ENCODE peak calls at places on chromosomes 11 and 22, in ten cellular contexts. One of them, this sample, is unnamed. For H3K4me1, the result is how much of the 10 kb centered on the place peaks cover.

GRCh38 chr11:115083129-115083823 is 404.9 kb downstream of the NXPE2 start:
- DNase-seq in right atrium auricular region: no peak
- DNase-seq in transverse colon: no peak
- DNase-seq in fibroblast of lung: no peak
- DNase-seq in left lung: no peak
- DNase-seq in ovary: no peak
- DNase-seq in trophoblast cell: no peak
- DNase-seq in K562: no peak
- DNase-seq in pancreas: no peak
- DNase-seq in upper lobe of right lung: no peak
- DNase-seq in this sample: no peak

GRCh38 chr11:35289821-35290220 is 129.5 kb downstream of the SLC1A2 start:
- DNase-seq in K562: no peak
- DNase-seq in pancreas: no peak
- DNase-seq in fibroblast of lung: peak
- DNase-seq in right atrium auricular region: no peak
- DNase-seq in left lung: no peak
- DNase-seq in ovary: no peak
- DNase-seq in trophoblast cell: no peak
- DNase-seq in upper lobe of right lung: no peak
- DNase-seq in transverse colon: no peak
- DNase-seq in this sample: no peak

GRCh38 chr11:6545917-6546605 is 49.0 kb downstream of the DNHD1 start:
- DNase-seq in left lung: no peak
- DNase-seq in upper lobe of right lung: peak
- DNase-seq in K562: no peak
- DNase-seq in pancreas: no peak
- DNase-seq in transverse colon: no peak
- DNase-seq in right atrium auricular region: no peak
- DNase-seq in fibroblast of lung: no peak
- DNase-seq in ovary: no peak
- DNase-seq in trophoblast cell: no peak
- DNase-seq in this sample: no peak

GRCh38 chr22:29030618-29031235 is 30.9 kb downstream of the C22orf31 start:
- DNase-seq in upper lobe of right lung: peak
- DNase-seq in ovary: peak
- DNase-seq in fibroblast of lung: peak
- DNase-seq in right atrium auricular region: peak
- DNase-seq in transverse colon: peak
- DNase-seq in trophoblast cell: no peak
- DNase-seq in left lung: peak
- DNase-seq in pancreas: peak
- DNase-seq in K562: peak
- DNase-seq in this sample: peak

GRCh38 chr11:34604909-34605308 is 16.0 kb upstream of the EHF start:
- DNase-seq in left lung: no peak
- DNase-seq in fibroblast of lung: no peak
- DNase-seq in right atrium auricular region: no peak
- DNase-seq in trophoblast cell: no peak
- DNase-seq in ovary: no peak
- DNase-seq in K562: no peak
- DNase-seq in upper lobe of right lung: no peak
- DNase-seq in transverse colon: no peak
- DNase-seq in pancreas: no peak
- DNase-seq in this sample: no peak

GRCh38 chr11:57219021-57219627 is 17.9 kb downstream of the APLNR start:
- DNase-seq in transverse colon: no peak
- DNase-seq in K562: no peak
- DNase-seq in trophoblast cell: no peak
- DNase-seq in ovary: no peak
- DNase-seq in left lung: no peak
- DNase-seq in right atrium auricular region: peak
- DNase-seq in pancreas: no peak
- DNase-seq in upper lobe of right lung: no peak
- DNase-seq in fibroblast of lung: peak
- DNase-seq in this sample: no peak

GRCh38 chr11:128271401-128271800 is 316.0 kb downstream of the ETS1 start:
- DNase-seq in K562: no peak
- DNase-seq in pancreas: no peak
- DNase-seq in transverse colon: no peak
- DNase-seq in upper lobe of right lung: no peak
- DNase-seq in ovary: no peak
- DNase-seq in right atrium auricular region: no peak
- DNase-seq in trophoblast cell: no peak
- DNase-seq in left lung: no peak
- DNase-seq in fibroblast of lung: no peak
- DNase-seq in this sample: no peak

GRCh38 chr11:30429550-30429949 is 106.6 kb downstream of the ARL14EP start:
- DNase-seq in ovary: no peak
- DNase-seq in pancreas: no peak
- DNase-seq in left lung: no peak
- DNase-seq in upper lobe of right lung: no peak
- DNase-seq in trophoblast cell: no peak
- DNase-seq in transverse colon: no peak
- DNase-seq in right atrium auricular region: no peak
- DNase-seq in fibroblast of lung: no peak
- DNase-seq in K562: no peak
- DNase-seq in this sample: no peak

GRCh38 chr22:39537981-39538380 is 5.4 kb upstream of the RPS19BP1 start:
- DNase-seq in upper lobe of right lung: no peak
- DNase-seq in ovary: no peak
- DNase-seq in pancreas: no peak
- DNase-seq in fibroblast of lung: no peak
- DNase-seq in K562: no peak
- DNase-seq in transverse colon: no peak
- DNase-seq in trophoblast cell: no peak
- DNase-seq in left lung: no peak
- DNase-seq in right atrium auricular region: no peak
- DNase-seq in this sample: no peak

GRCh38 chr22:49749885-49750510 is 77.7 kb downstream of the BRD1 start:
- DNase-seq in transverse colon: no peak
- DNase-seq in left lung: no peak
- DNase-seq in fibroblast of lung: no peak
- DNase-seq in K562: no peak
- DNase-seq in right atrium auricular region: peak
- DNase-seq in trophoblast cell: no peak
- DNase-seq in upper lobe of right lung: peak
- DNase-seq in ovary: no peak
- DNase-seq in pancreas: peak
- DNase-seq in this sample: no peak

GRCh38 chr22:48802576-48802975 is 1025.1 kb downstream of the BRD1 start:
- DNase-seq in transverse colon: no peak
- DNase-seq in upper lobe of right lung: no peak
- DNase-seq in fibroblast of lung: no peak
- DNase-seq in trophoblast cell: no peak
- DNase-seq in pancreas: no peak
- DNase-seq in ovary: no peak
- DNase-seq in left lung: no peak
- DNase-seq in K562: no peak
- DNase-seq in right atrium auricular region: no peak
- DNase-seq in this sample: no peak

DNA sequence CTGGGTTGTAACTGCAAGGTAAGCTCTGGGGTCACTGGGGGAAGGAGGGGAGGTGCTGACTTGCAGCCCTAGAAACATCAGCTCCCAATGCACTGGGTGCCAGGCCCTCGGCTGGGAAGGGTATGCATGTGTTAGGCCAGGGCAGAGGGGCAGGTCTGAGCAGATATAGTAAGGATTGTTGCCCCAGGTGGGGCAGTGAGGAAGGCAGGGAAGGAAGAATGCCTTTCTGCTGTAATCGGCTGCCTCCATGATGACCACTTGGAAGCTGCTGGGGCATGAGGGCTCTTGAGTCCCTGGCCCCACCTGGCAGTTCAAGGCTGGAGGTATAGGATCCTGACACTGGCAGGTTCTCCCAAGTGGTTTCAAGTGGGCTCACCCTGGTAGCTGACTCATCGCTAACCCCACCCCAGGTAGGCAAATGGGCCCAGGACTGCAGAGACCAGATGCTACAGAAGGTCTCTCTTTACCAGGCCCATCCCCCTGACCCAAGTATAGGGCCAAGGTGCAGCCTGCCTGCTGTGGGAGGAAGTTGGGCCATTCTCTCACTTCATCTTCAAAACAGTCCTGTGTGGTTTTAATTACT is 56.7 kb downstream of the TIMP3 start:
- DNase-seq in trophoblast cell: no peak
- DNase-seq in right atrium auricular region: no peak
- DNase-seq in fibroblast of lung: no peak
- DNase-seq in ovary: no peak
- DNase-seq in upper lobe of right lung: no peak
- DNase-seq in left lung: peak
- DNase-seq in K562: no peak
- DNase-seq in pancreas: no peak
- DNase-seq in transverse colon: no peak
- DNase-seq in this sample: no peak
- H3K27ac ChIP-seq in trophoblast cell: no peak
- H3K27ac ChIP-seq in right atrium auricular region: peak
- H3K27ac ChIP-seq in fibroblast of lung: no peak
- H3K27ac ChIP-seq in ovary: no peak
- H3K27ac ChIP-seq in upper lobe of right lung: no peak
- H3K27ac ChIP-seq in left lung: no peak
- H3K27ac ChIP-seq in K562: no peak
- H3K27ac ChIP-seq in pancreas: no peak
- H3K27ac ChIP-seq in transverse colon: no peak
- H3K27ac ChIP-seq in this sample: no peak

GRCh38 chr11:83002047-83002446 is 69.7 kb downstream of the RAB30 start:
- DNase-seq in ovary: no peak
- DNase-seq in pancreas: no peak
- DNase-seq in transverse colon: no peak
- DNase-seq in upper lobe of right lung: no peak
- DNase-seq in fibroblast of lung: no peak
- DNase-seq in right atrium auricular region: no peak
- DNase-seq in left lung: no peak
- DNase-seq in trophoblast cell: no peak
- DNase-seq in K562: no peak
- DNase-seq in this sample: no peak

GRCh38 chr11:83007477-83007876 is 64.2 kb downstream of the RAB30 start:
- DNase-seq in left lung: no peak
- DNase-seq in upper lobe of right lung: no peak
- DNase-seq in trophoblast cell: no peak
- DNase-seq in transverse colon: no peak
- DNase-seq in right atrium auricular region: no peak
- DNase-seq in ovary: no peak
- DNase-seq in fibroblast of lung: no peak
- DNase-seq in pancreas: no peak
- DNase-seq in K562: no peak
- DNase-seq in this sample: no peak

GRCh38 chr11:83006877-83007330 is 64.8 kb downstream of the RAB30 start:
- DNase-seq in pancreas: peak
- DNase-seq in fibroblast of lung: no peak
- DNase-seq in left lung: no peak
- DNase-seq in ovary: no peak
- DNase-seq in transverse colon: no peak
- DNase-seq in K562: no peak
- DNase-seq in right atrium auricular region: no peak
- DNase-seq in upper lobe of right lung: no peak
- DNase-seq in trophoblast cell: no peak
- DNase-seq in this sample: no peak

GRCh38 chr11:83002522-83002921 is 69.2 kb downstream of the RAB30 start:
- DNase-seq in upper lobe of right lung: no peak
- DNase-seq in ovary: no peak
- DNase-seq in trophoblast cell: no peak
- DNase-seq in left lung: no peak
- DNase-seq in right atrium auricular region: no peak
- DNase-seq in fibroblast of lung: no peak
- DNase-seq in pancreas: no peak
- DNase-seq in transverse colon: no peak
- DNase-seq in K562: no peak
- DNase-seq in this sample: no peak

GRCh38 chr11:83004855-83005556 is 66.7 kb downstream of the RAB30 start:
- DNase-seq in left lung: no peak
- DNase-seq in right atrium auricular region: no peak
- DNase-seq in trophoblast cell: no peak
- DNase-seq in transverse colon: no peak
- DNase-seq in K562: no peak
- DNase-seq in upper lobe of right lung: no peak
- DNase-seq in pancreas: no peak
- DNase-seq in ovary: no peak
- DNase-seq in fibroblast of lung: no peak
- DNase-seq in this sample: no peak
- H3K4me1 ChIP-seq in left lung: under half
- H3K4me1 ChIP-seq in right atrium auricular region: half or more
- H3K4me1 ChIP-seq in trophoblast cell: under half
- H3K4me1 ChIP-seq in transverse colon: under half
- H3K4me1 ChIP-seq in K562: under half
- H3K4me1 ChIP-seq in upper lobe of right lung: under half
- H3K4me1 ChIP-seq in pancreas: under half
- H3K4me1 ChIP-seq in ovary: under half
- H3K4me1 ChIP-seq in fibroblast of lung: under half
- H3K4me1 ChIP-seq in this sample: under half

DNA sequence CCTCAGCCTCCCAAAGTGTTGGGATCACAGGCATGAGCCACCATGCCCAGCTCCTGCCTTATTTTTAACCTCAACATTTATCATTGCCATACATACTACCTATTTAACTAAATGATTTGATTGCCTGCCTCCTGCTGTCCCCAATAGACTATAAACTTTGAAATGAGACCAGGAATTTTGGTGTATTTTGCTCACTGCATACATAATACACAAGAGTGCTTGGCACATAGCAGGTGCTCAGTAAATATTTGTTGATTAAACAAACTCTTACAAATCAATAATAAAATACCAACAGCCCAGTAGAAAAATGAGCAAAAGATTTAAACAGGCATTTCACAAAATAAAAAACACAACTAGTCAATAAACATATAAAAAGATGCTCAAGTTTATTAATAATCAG is 49.5 kb upstream of the PHF21A start:
- DNase-seq in left lung: no peak
- DNase-seq in upper lobe of right lung: no peak
- DNase-seq in pancreas: no peak
- DNase-seq in K562: no peak
- DNase-seq in fibroblast of lung: no peak
- DNase-seq in right atrium auricular region: no peak
- DNase-seq in transverse colon: no peak
- DNase-seq in trophoblast cell: no peak
- DNase-seq in ovary: no peak
- DNase-seq in this sample: no peak
- H3K4me3 ChIP-seq in left lung: no peak
- H3K4me3 ChIP-seq in upper lobe of right lung: no peak
- H3K4me3 ChIP-seq in pancreas: no peak
- H3K4me3 ChIP-seq in K562: no peak
- H3K4me3 ChIP-seq in fibroblast of lung: no peak
- H3K4me3 ChIP-seq in right atrium auricular region: no peak
- H3K4me3 ChIP-seq in transverse colon: no peak
- H3K4me3 ChIP-seq in trophoblast cell: no peak
- H3K4me3 ChIP-seq in ovary: no peak
- H3K4me3 ChIP-seq in this sample: no peak

DNA sequence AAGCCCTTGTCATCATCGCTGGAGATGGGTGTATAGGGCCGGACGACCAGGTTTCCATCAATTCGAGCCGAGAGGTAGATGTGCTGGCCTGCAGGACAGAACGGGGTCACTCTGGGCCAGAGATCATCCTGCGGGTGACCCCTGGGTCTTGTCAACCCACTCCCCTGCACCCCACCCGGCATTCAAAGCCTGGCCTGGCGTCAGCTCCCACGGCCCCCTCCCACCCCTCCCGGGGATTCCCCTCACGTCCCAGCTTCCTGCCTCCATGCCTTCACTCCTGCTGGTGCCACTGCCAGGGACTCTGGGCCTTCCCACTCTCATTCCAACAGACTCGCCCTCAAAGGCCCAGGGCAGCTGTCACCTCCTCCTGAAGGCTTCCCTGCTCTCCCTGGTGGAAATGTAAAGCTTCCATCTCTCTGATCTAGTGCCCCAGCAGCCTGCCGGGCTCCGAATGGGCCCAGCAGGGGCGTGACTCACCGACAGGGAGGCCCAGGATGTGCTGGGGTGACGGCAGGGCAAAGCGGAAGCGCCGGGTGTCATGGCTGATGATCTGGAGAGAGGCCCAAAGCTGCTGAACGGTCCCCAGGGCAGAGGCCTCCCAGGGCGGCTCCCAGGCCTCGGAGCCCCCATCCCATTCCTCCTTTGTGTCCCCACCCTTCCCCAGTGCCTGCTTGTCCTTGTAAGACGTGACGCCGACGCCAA is 9.3 kb downstream of the ATP5MGL start:
- DNase-seq in ovary: no peak
- DNase-seq in fibroblast of lung: no peak
- DNase-seq in trophoblast cell: no peak
- DNase-seq in right atrium auricular region: no peak
- DNase-seq in transverse colon: no peak
- DNase-seq in upper lobe of right lung: no peak
- DNase-seq in pancreas: no peak
- DNase-seq in left lung: no peak
- DNase-seq in K562: no peak
- DNase-seq in this sample: no peak
- H3K27ac ChIP-seq in ovary: no peak
- H3K27ac ChIP-seq in fibroblast of lung: no peak
- H3K27ac ChIP-seq in trophoblast cell: no peak
- H3K27ac ChIP-seq in right atrium auricular region: no peak
- H3K27ac ChIP-seq in transverse colon: no peak
- H3K27ac ChIP-seq in upper lobe of right lung: no peak
- H3K27ac ChIP-seq in pancreas: no peak
- H3K27ac ChIP-seq in left lung: no peak
- H3K27ac ChIP-seq in K562: no peak
- H3K27ac ChIP-seq in this sample: no peak